ENCODE peak calls at places on chromosomes 3 and 15, in nine cellular contexts. One of them, this sample, is unnamed.

GRCh38 chr15:40928975-40929729 is at the start of gene DLL4:
- DNase-seq in HuH-7: peak
- DNase-seq in GM23248: peak
- DNase-seq in RPMI8226: peak
- DNase-seq in pancreas: peak
- DNase-seq in stimulated activated CD8-positive, alpha-beta memory T cell treated with anti-CD3 and anti-CD28 coated beads, Interleukin-4, amount 100 ng/mL, for 24 hours: no peak
- DNase-seq in NCI-H345: peak
- DNase-seq in left kidney: peak
- DNase-seq in AG20443: peak
- DNase-seq in this sample: no peak

GRCh38 chr3:61530355-61530754 is 31.0 kb upstream of the PTPRG start:
- DNase-seq in HuH-7: peak
- DNase-seq in GM23248: peak
- DNase-seq in RPMI8226: peak
- DNase-seq in pancreas: no peak
- DNase-seq in stimulated activated CD8-positive, alpha-beta memory T cell treated with anti-CD3 and anti-CD28 coated beads, Interleukin-4, amount 100 ng/mL, for 24 hours: no peak
- DNase-seq in NCI-H345: peak
- DNase-seq in left kidney: peak
- DNase-seq in AG20443: no peak
- DNase-seq in this sample: no peak

GRCh38 chr3:111936191-111936841 is 42.5 kb upstream of the ABHD10 start:
- DNase-seq in HuH-7: no peak
- DNase-seq in GM23248: peak
- DNase-seq in RPMI8226: no peak
- DNase-seq in pancreas: no peak
- DNase-seq in stimulated activated CD8-positive, alpha-beta memory T cell treated with anti-CD3 and anti-CD28 coated beads, Interleukin-4, amount 100 ng/mL, for 24 hours: no peak
- DNase-seq in NCI-H345: no peak
- DNase-seq in left kidney: no peak
- DNase-seq in AG20443: peak
- DNase-seq in this sample: no peak

GRCh38 chr15:97694456-97694855 is 266.0 kb upstream of the ARRDC4 start:
- DNase-seq in HuH-7: no peak
- DNase-seq in GM23248: no peak
- DNase-seq in RPMI8226: no peak
- DNase-seq in pancreas: no peak
- DNase-seq in stimulated activated CD8-positive, alpha-beta memory T cell treated with anti-CD3 and anti-CD28 coated beads, Interleukin-4, amount 100 ng/mL, for 24 hours: no peak
- DNase-seq in NCI-H345: no peak
- DNase-seq in left kidney: no peak
- DNase-seq in AG20443: no peak
- DNase-seq in this sample: no peak

GRCh38 chr3:187795207-187795960 is 50.1 kb upstream of the BCL6 start:
- DNase-seq in HuH-7: no peak
- DNase-seq in GM23248: no peak
- DNase-seq in RPMI8226: no peak
- DNase-seq in pancreas: peak
- DNase-seq in stimulated activated CD8-positive, alpha-beta memory T cell treated with anti-CD3 and anti-CD28 coated beads, Interleukin-4, amount 100 ng/mL, for 24 hours: no peak
- DNase-seq in NCI-H345: no peak
- DNase-seq in left kidney: no peak
- DNase-seq in AG20443: no peak
- DNase-seq in this sample: no peak

GRCh38 chr3:14775574-14775973 is 43.2 kb upstream of the FGD5 start:
- DNase-seq in HuH-7: no peak
- DNase-seq in GM23248: no peak
- DNase-seq in RPMI8226: no peak
- DNase-seq in pancreas: no peak
- DNase-seq in stimulated activated CD8-positive, alpha-beta memory T cell treated with anti-CD3 and anti-CD28 coated beads, Interleukin-4, amount 100 ng/mL, for 24 hours: no peak
- DNase-seq in NCI-H345: no peak
- DNase-seq in left kidney: no peak
- DNase-seq in AG20443: no peak
- DNase-seq in this sample: no peak

GRCh38 chr15:29896062-29896461 is 73.8 kb upstream of the TJP1 start:
- DNase-seq in HuH-7: no peak
- DNase-seq in GM23248: no peak
- DNase-seq in RPMI8226: no peak
- DNase-seq in pancreas: no peak
- DNase-seq in stimulated activated CD8-positive, alpha-beta memory T cell treated with anti-CD3 and anti-CD28 coated beads, Interleukin-4, amount 100 ng/mL, for 24 hours: no peak
- DNase-seq in NCI-H345: no peak
- DNase-seq in left kidney: no peak
- DNase-seq in AG20443: no peak
- DNase-seq in this sample: no peak

GRCh38 chr3:106338582-106339219 is 469.9 kb upstream of the CBLB start:
- DNase-seq in HuH-7: no peak
- DNase-seq in GM23248: no peak
- DNase-seq in RPMI8226: no peak
- DNase-seq in pancreas: no peak
- DNase-seq in stimulated activated CD8-positive, alpha-beta memory T cell treated with anti-CD3 and anti-CD28 coated beads, Interleukin-4, amount 100 ng/mL, for 24 hours: no peak
- DNase-seq in NCI-H345: no peak
- DNase-seq in left kidney: no peak
- DNase-seq in AG20443: no peak
- DNase-seq in this sample: no peak

GRCh38 chr15:62344806-62345539 is 179.9 kb upstream of the C2CD4B start:
- DNase-seq in HuH-7: peak
- DNase-seq in GM23248: peak
- DNase-seq in RPMI8226: peak
- DNase-seq in pancreas: peak
- DNase-seq in stimulated activated CD8-positive, alpha-beta memory T cell treated with anti-CD3 and anti-CD28 coated beads, Interleukin-4, amount 100 ng/mL, for 24 hours: peak
- DNase-seq in NCI-H345: peak
- DNase-seq in left kidney: peak
- DNase-seq in AG20443: peak
- DNase-seq in this sample: no peak

GRCh38 chr15:70976856-70977255 is 84.2 kb downstream of the LRRC49 start:
- DNase-seq in HuH-7: no peak
- DNase-seq in GM23248: peak
- DNase-seq in RPMI8226: no peak
- DNase-seq in pancreas: no peak
- DNase-seq in stimulated activated CD8-positive, alpha-beta memory T cell treated with anti-CD3 and anti-CD28 coated beads, Interleukin-4, amount 100 ng/mL, for 24 hours: no peak
- DNase-seq in NCI-H345: no peak
- DNase-seq in left kidney: no peak
- DNase-seq in AG20443: peak
- DNase-seq in this sample: no peak

GRCh38 chr15:73951044-73951561 is 24.8 kb downstream of the LOXL1 start:
- DNase-seq in HuH-7: peak
- DNase-seq in GM23248: peak
- DNase-seq in RPMI8226: peak
- DNase-seq in pancreas: peak
- DNase-seq in stimulated activated CD8-positive, alpha-beta memory T cell treated with anti-CD3 and anti-CD28 coated beads, Interleukin-4, amount 100 ng/mL, for 24 hours: peak
- DNase-seq in NCI-H345: peak
- DNase-seq in left kidney: peak
- DNase-seq in AG20443: peak
- DNase-seq in this sample: peak

GRCh38 chr3:11847607-11848006 is 922 bp upstream of the TAMM41 start:
- DNase-seq in HuH-7: peak
- DNase-seq in GM23248: peak
- DNase-seq in RPMI8226: peak
- DNase-seq in pancreas: no peak
- DNase-seq in stimulated activated CD8-positive, alpha-beta memory T cell treated with anti-CD3 and anti-CD28 coated beads, Interleukin-4, amount 100 ng/mL, for 24 hours: no peak
- DNase-seq in NCI-H345: no peak
- DNase-seq in left kidney: no peak
- DNase-seq in AG20443: no peak
- DNase-seq in this sample: no peak

GRCh38 chr3:16441306-16441898 is 72.1 kb downstream of the RFTN1 start:
- DNase-seq in HuH-7: no peak
- DNase-seq in GM23248: peak
- DNase-seq in RPMI8226: no peak
- DNase-seq in pancreas: no peak
- DNase-seq in stimulated activated CD8-positive, alpha-beta memory T cell treated with anti-CD3 and anti-CD28 coated beads, Interleukin-4, amount 100 ng/mL, for 24 hours: no peak
- DNase-seq in NCI-H345: peak
- DNase-seq in left kidney: peak
- DNase-seq in AG20443: peak
- DNase-seq in this sample: no peak

GRCh38 chr15:84829428-84829827 is 12.3 kb downstream of the ALPK3 start:
- DNase-seq in HuH-7: no peak
- DNase-seq in GM23248: no peak
- DNase-seq in RPMI8226: no peak
- DNase-seq in pancreas: no peak
- DNase-seq in stimulated activated CD8-positive, alpha-beta memory T cell treated with anti-CD3 and anti-CD28 coated beads, Interleukin-4, amount 100 ng/mL, for 24 hours: no peak
- DNase-seq in NCI-H345: no peak
- DNase-seq in left kidney: no peak
- DNase-seq in AG20443: no peak
- DNase-seq in this sample: no peak

This sample was measured in Right ventricle myocardium inferior.